ENCODE peak calls at places on chromosomes 13 and 19, in seven cellular contexts. I is GM12865, T is cardiac muscle cell, S is progenitor cell of endocrine pancreas, R is IMR-90, D is NB4, Y is colonic mucosa. E is an unnamed sample.

GRCh38 chr19:12834418-12834943 is at the start of gene RTBDN:
- DNase-seq in T (no peak), D (no peak), R (no peak), Y (no peak), S (no peak), I (no peak), E (no peak)

GRCh38 chr13:23923031-23923430 is 25.7 kb upstream of the C1QTNF9B start:
- DNase-seq in T (no peak), D (no peak), Y (no peak), I (no peak), R (no peak), S (no peak), E (no peak)

GRCh38 chr13:76872686-76873085 is 13.5 kb downstream of the KCTD12 start:
- DNase-seq in S (no peak), I (no peak), T (no peak), D (no peak), R (no peak), Y (no peak), E (no peak)

GRCh38 chr19:49216076-49216475 is 58.5 kb downstream of the TRPM4 start:
- DNase-seq in I (no peak), Y (no peak), D (no peak), S (no peak), T (no peak), R (peak; percentile 57), E (no peak)

GRCh38 chr13:111448504-111448903 is 128.1 kb downstream of the TEX29 start:
- DNase-seq in Y (no peak), T (no peak), I (no peak), R (no peak), D (no peak), S (no peak), E (no peak)

GRCh38 chr19:41801682-41802317 is 5.4 kb downstream of the CEACAM3 start:
- DNase-seq in I (no peak), S (no peak), D (peak; percentile 52), Y (no peak), T (no peak), R (no peak), E (no peak)

GRCh38 chr19:40191836-40192646 is 815 bp downstream of the MAP3K10 start:
- DNase-seq in S (peak; percentile 48), I (peak; percentile 44), T (peak; percentile 36), D (peak; percentile 37), Y (peak; percentile 23), R (peak; percentile 19), E (no peak)

GRCh38 chr13:66765559-66765958 is 464.6 kb downstream of the PCDH9 start:
- DNase-seq in S (no peak), I (no peak), T (no peak), Y (no peak), D (no peak), R (no peak), E (no peak)

GRCh38 chr13:114339779-114340534 is 25.7 kb downstream of the CHAMP1 start:
- DNase-seq in Y (peak; percentile 34), D (peak; percentile 77), I (peak; percentile 66), S (no peak), R (peak; percentile 30), T (peak; percentile 59), E (no peak)

GRCh38 chr19:38047048-38047435 is 140.0 kb downstream of the SIPA1L3 start:
- DNase-seq in D (no peak), T (no peak), I (peak; percentile 71), R (no peak), Y (no peak), S (no peak), E (no peak)

GRCh38 chr13:108769213-108770070 is 140.0 kb downstream of the MYO16 start:
- DNase-seq in R (no peak), T (no peak), S (no peak), I (no peak), D (peak; percentile 26), Y (no peak), E (no peak)

GRCh38 chr13:49494645-49495044 is 1.1 kb upstream of the PHF11 start:
- DNase-seq in S (no peak), Y (no peak), D (peak; percentile 41), R (no peak), T (no peak), I (no peak), E (no peak)

GRCh38 chr13:28145049-28145448 is 6.7 kb downstream of the PAN3 start:
- DNase-seq in T (no peak), S (no peak), I (no peak), Y (no peak), R (no peak), D (no peak), E (no peak)

GRCh38 chr19:35845215-35846037 is 6.9 kb downstream of the NPHS1 start:
- DNase-seq in S (no peak), I (no peak), D (no peak), T (no peak), Y (peak; percentile 69), R (no peak), E (no peak)

GRCh38 chr13:112966776-112967175 is 2.2 kb upstream of the MCF2L start:
- DNase-seq in S (no peak), Y (no peak), D (no peak), R (no peak), T (no peak), I (no peak), E (no peak)

GRCh38 chr19:46000497-46001246 is 5.4 kb downstream of the CCDC61 start:
- DNase-seq in R (no peak), Y (peak; percentile 77), S (no peak), D (peak; percentile 15), T (peak; percentile 15), I (peak; percentile 65), E (no peak)

GRCh38 chr13:113097651-113098050 is 7.9 kb upstream of the F7 start:
- DNase-seq in S (no peak), D (no peak), I (no peak), T (no peak), Y (no peak), R (no peak), E (no peak)

GRCh38 chr19:34393031-34393430 is 11.2 kb upstream of the PDCD2L start:
- DNase-seq in I (no peak), D (no peak), S (no peak), R (no peak), Y (no peak), T (no peak), E (no peak)

GRCh38 chr13:110676511-110677204 is 29.3 kb downstream of the CARS2 start:
- DNase-seq in T (no peak), D (no peak), S (no peak), I (peak; percentile 73), Y (no peak), R (no peak), E (no peak)

GRCh38 chr13:87769445-87769844 is 98.3 kb downstream of the SLITRK5 start:
- DNase-seq in S (no peak), R (no peak), T (no peak), Y (no peak), D (no peak), I (no peak), E (no peak)

GRCh38 chr13:38417241-38417640 is 67.6 kb downstream of the UFM1 start:
- DNase-seq in Y (no peak), S (no peak), R (no peak), T (no peak), D (no peak), I (no peak), E (no peak)

GRCh38 chr13:103815619-103816018 is 749.4 kb upstream of the SLC10A2 start:
- DNase-seq in T (peak; percentile 9), S (no peak), Y (no peak), D (no peak), I (no peak), R (no peak), E (no peak)

GRCh38 chr13:22735381-22735995 is 445.3 kb upstream of the SGCG start:
- DNase-seq in D (peak; percentile 7), T (peak; percentile 1), I (no peak), S (no peak), R (no peak), Y (no peak), E (no peak)
- TF ChIP-seq CTCF in D (peak; percentile 2), T (no peak), I (no peak), S (no peak), R (no peak), Y (no peak), E (no peak)

DNA sequence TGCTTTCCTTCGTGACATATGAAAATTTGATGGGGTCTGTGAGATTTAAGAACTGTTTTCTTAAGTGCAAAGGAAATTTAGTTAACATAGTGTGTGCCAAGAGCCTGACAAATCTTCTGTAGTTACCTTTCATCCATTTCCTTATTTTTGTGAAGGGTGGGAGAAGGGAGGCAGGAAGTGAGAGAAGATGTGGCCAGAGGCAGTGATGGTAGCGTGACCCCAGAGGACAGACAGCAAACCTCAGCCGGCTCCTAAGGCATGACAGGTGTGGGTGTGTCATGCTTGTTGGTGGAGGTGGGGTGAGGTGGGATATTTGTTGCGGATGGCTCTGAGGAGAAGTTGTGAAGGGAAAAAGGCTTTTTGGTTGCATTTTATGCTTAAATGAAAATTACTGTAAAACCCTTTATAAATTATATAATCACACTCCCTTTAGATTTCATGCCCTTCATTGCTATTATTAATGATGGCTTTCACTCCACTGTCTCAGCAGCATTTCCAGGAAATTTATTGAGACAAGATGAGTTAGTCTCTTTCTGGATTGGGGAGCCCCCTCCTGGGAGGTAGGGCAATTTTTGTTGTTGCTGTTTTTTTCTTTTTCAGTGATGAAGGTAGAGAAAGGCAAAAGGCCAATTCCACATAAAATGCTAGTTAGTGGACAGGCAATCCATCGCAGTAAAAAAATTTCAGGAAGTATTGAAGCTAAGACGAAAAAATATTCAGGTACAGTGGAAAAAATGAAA is 80.0 kb downstream of the TEX26 start:
- DNase-seq in T (peak; percentile 52), D (no peak), Y (no peak), S (no peak), I (peak; percentile 29), R (peak; percentile 46), E (no peak)
- TF ChIP-seq CTCF in T (peak; percentile 56), D (peak; percentile 12), Y (no peak), S (peak; percentile 34), I (no peak), R (peak; percentile 60), E (peak; percentile 61)

DNA sequence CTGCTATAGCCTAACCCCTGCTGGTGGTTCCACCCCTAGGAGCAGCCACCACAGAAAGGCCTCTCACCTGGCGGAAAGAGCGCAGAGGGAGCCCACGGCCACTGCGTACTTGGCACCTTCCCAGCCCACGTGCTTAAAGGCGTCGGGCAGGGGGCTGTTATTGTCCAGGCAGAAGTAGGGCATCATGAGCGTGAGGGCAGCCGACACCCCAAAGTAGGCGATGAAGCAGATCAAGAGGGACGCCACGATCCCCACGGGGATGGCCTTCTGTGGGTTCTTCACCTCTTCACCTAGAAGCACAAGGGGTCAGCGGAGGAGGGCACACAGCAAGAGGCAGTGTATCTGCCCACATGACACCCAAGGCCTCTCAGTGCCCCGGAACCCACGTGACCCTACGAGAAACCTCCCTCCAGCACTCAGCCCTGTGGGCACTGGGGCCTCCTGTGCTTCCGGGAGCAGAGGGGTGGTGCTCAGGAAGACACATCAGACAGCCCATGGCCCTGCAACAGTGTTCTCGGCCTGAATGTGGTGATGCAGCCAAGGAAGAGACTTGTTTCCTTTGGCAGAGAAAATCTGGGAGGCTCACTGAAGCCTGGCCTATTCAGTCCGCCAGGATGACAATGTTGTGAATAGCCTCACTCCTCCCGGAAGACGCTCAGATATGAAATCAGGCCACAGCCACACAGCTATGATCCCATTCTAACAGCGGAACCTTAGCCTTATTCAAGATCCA is 72.1 kb downstream of the SLC7A1 start:
- DNase-seq in S (no peak), R (no peak), T (peak; percentile 95), D (no peak), I (no peak), Y (no peak), E (no peak)
- TF ChIP-seq CTCF in S (no peak), R (no peak), T (peak; percentile 12), D (no peak), I (no peak), Y (no peak), E (no peak)

GRCh38 chr19:44777715-44778347 is at the start of gene CBLC:
- DNase-seq in Y (peak; percentile 95), S (peak; percentile 76), I (no peak), T (no peak), R (no peak), D (no peak), E (peak; percentile 77)
- TF ChIP-seq CTCF in Y (no peak), S (peak; percentile 29), I (no peak), T (no peak), R (no peak), D (no peak), E (no peak)